ENCODE peak calls at places on chromosomes 12 and 14, in seven cellular contexts. V, Z, Q, H, T, O and M are unnamed samples.

GRCh38 chr12:79692860-79693605 is 2.3 kb upstream of the PAWR start:
- DNase-seq in V (no peak), Z (no peak), Q (peak), H (no peak), T (no peak), O (no peak), M (no peak)

GRCh38 chr12:19695244-19696098 is 256.2 kb downstream of the AEBP2 start:
- DNase-seq in V (no peak), Z (no peak), Q (peak), H (no peak), T (no peak), O (no peak), M (no peak)

GRCh38 chr12:47839214-47839613 is 19.5 kb upstream of the HDAC7 start:
- DNase-seq in V (no peak), Z (no peak), Q (no peak), H (no peak), T (no peak), O (no peak), M (no peak)

GRCh38 chr14:54322668-54323380 is 74.0 kb upstream of the CDKN3 start:
- DNase-seq in V (no peak), Z (no peak), Q (no peak), H (no peak), T (no peak), O (no peak), M (no peak)

GRCh38 chr12:131642101-131642540 is 68.8 kb upstream of the SFSWAP start:
- DNase-seq in V (no peak), Z (peak), Q (no peak), H (no peak), T (no peak), O (peak), M (no peak)

GRCh38 chr12:81610955-81611889 is 147.9 kb downstream of the PPFIA2 start:
- DNase-seq in V (peak), Z (peak), Q (no peak), H (no peak), T (peak), O (no peak), M (no peak)

GRCh38 chr14:90553298-90553920 is 156.6 kb downstream of the CALM1 start:
- DNase-seq in V (no peak), Z (no peak), Q (no peak), H (no peak), T (no peak), O (no peak), M (no peak)

GRCh38 chr12:46267618-46268348 is 1.1 kb downstream of the SLC38A1 start:
- DNase-seq in V (peak), Z (peak), Q (peak), H (peak), T (peak), O (peak), M (no peak)

GRCh38 chr14:77892381-77892871 is 92.5 kb downstream of the ADCK1 start:
- DNase-seq in V (peak), Z (no peak), Q (peak), H (peak), T (peak), O (no peak), M (no peak)

GRCh38 chr12:18492372-18493025 is 231.2 kb downstream of the PIK3C2G start:
- DNase-seq in V (peak), Z (no peak), Q (peak), H (peak), T (no peak), O (no peak), M (no peak)

GRCh38 chr12:28872654-28873268 is 276.3 kb upstream of the FAR2 start:
- DNase-seq in V (peak), Z (no peak), Q (peak), H (peak), T (peak), O (peak), M (no peak)

GRCh38 chr14:21070083-21070609 is at the start of gene ARHGEF40:
- DNase-seq in V (peak), Z (peak), Q (peak), H (peak), T (peak), O (peak), M (peak)

GRCh38 chr14:70924521-70924920 is 17.3 kb downstream of the PCNX1 start:
- DNase-seq in V (no peak), Z (no peak), Q (no peak), H (no peak), T (no peak), O (no peak), M (no peak)

GRCh38 chr12:104615048-104615561 is 158.4 kb downstream of the CHST11 start:
- DNase-seq in V (peak), Z (no peak), Q (no peak), H (no peak), T (no peak), O (no peak), M (no peak)

GRCh38 chr12:9081667-9082243 is 34.0 kb downstream of the A2M start:
- DNase-seq in V (no peak), Z (no peak), Q (no peak), H (no peak), T (no peak), O (no peak), M (no peak)

GRCh38 chr12:93002278-93003054 is 73.4 kb upstream of the EEA1 start:
- DNase-seq in V (peak), Z (no peak), Q (peak), H (peak), T (no peak), O (no peak), M (no peak)

GRCh38 chr12:105740970-105741725 is 397.6 kb downstream of the NUAK1 start:
- DNase-seq in V (peak), Z (no peak), Q (no peak), H (no peak), T (peak), O (no peak), M (no peak)

GRCh38 chr12:55875704-55876103 is 33.0 kb upstream of the MMP19 start:
- DNase-seq in V (no peak), Z (no peak), Q (no peak), H (no peak), T (no peak), O (no peak), M (no peak)

GRCh38 chr12:26304273-26304672 is 108.9 kb downstream of the SSPN start:
- DNase-seq in V (no peak), Z (no peak), Q (no peak), H (no peak), T (no peak), O (no peak), M (no peak)

GRCh38 chr12:6063379-6063735 is 61.1 kb downstream of the VWF start:
- DNase-seq in V (no peak), Z (no peak), Q (no peak), H (no peak), T (no peak), O (no peak), M (no peak)

GRCh38 chr14:29671034-29671433 is 256.6 kb downstream of the PRKD1 start:
- DNase-seq in V (peak), Z (no peak), Q (peak), H (no peak), T (no peak), O (no peak), M (no peak)

GRCh38 chr14:104287301-104288009 is 149.1 kb downstream of the KIF26A start:
- DNase-seq in V (no peak), Z (peak), Q (no peak), H (no peak), T (no peak), O (no peak), M (no peak)

GRCh38 chr12:112964915-112965314 is 13.4 kb upstream of the OAS2 start:
- DNase-seq in V (no peak), Z (no peak), Q (no peak), H (no peak), T (no peak), O (no peak), M (no peak)

GRCh38 chr14:27049611-27050172 is 451.9 kb upstream of the NOVA1 start:
- DNase-seq in V (no peak), Z (no peak), Q (no peak), H (no peak), T (no peak), O (no peak), M (no peak)

GRCh38 chr12:104365921-104366410 is 62.4 kb downstream of the EID3 start:
- DNase-seq in V (no peak), Z (no peak), Q (no peak), H (no peak), T (no peak), O (no peak), M (no peak)

GRCh38 chr12:64265839-64266238 is 43.7 kb upstream of the KICS2 start:
- DNase-seq in V (no peak), Z (no peak), Q (no peak), H (no peak), T (no peak), O (no peak), M (no peak)
- TF ChIP-seq CTCF in V (no peak), Z (no peak), Q (no peak), H (no peak), T (no peak), O (no peak), M (no peak)

GRCh38 chr12:111335811-111336210 is 33.1 kb downstream of the PHETA1 start:
- DNase-seq in V (no peak), Z (peak), Q (no peak), H (no peak), T (no peak), O (no peak), M (no peak)

GRCh38 chr12:111334393-111334915 is 34.4 kb downstream of the PHETA1 start:
- DNase-seq in V (no peak), Z (peak), Q (no peak), H (no peak), T (no peak), O (no peak), M (no peak)

GRCh38 chr12:111327474-111327873 is 41.4 kb downstream of the PHETA1 start:
- DNase-seq in V (no peak), Z (no peak), Q (no peak), H (no peak), T (no peak), O (no peak), M (no peak)

GRCh38 chr12:111328138-111328537 is 40.8 kb downstream of the PHETA1 start:
- DNase-seq in V (no peak), Z (no peak), Q (no peak), H (no peak), T (no peak), O (no peak), M (no peak)

GRCh38 chr12:111330800-111331752 is 37.8 kb downstream of the PHETA1 start:
- DNase-seq in V (peak), Z (no peak), Q (peak), H (peak), T (peak), O (peak), M (no peak)
- TF ChIP-seq CTCF in V (peak), Z (peak), Q (peak), H (peak), T (peak), O (peak), M (no peak)

GRCh38 chr14:63134801-63135200 is 69.4 kb upstream of the RHOJ start:
- DNase-seq in V (peak), Z (no peak), Q (peak), H (peak), T (peak), O (peak), M (no peak)
- TF ChIP-seq CTCF in V (peak), Z (no peak), Q (peak), H (peak), T (peak), O (no peak), M (no peak)

DNA sequence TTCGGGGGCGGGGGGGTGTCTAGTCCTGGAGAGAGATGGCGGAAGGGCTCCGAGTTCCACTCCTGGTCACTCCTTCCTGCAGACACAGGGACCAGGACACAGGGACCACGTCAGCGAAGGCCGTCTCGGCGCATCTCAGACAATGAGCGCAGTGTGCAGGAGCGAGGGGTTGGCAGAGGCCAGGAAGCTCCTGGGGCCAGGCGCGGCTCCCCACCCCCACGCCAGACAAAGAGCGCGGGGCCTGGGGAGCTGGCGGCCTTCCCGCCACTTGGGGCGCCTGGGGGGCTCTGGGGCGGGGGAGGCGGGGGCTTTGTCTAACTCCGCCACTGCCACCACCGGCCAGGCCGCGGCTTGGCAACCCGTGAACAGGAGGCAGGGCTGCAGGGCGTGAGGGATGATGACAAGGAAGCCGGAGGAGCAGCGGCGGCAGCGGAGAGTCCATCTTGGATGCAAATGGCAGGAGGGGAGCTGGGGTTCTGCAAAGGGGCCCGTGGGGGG is 2.2 kb downstream of the CDK2AP1 start:
- DNase-seq in V (peak), Z (peak), Q (peak), H (peak), T (peak), O (no peak), M (peak)
- TF ChIP-seq CTCF in V (no peak), Z (no peak), Q (no peak), H (no peak), T (peak), O (no peak), M (no peak)